ENCODE peak calls at places on chromosomes 5 and 9, in ten cellular contexts. W is cardiac fibroblast; D is amygdala; B is NCI-H1092; X is KBM-7; A is non-pigmented ciliary epithelial cell; G is CD8-positive, alpha-beta memory T cell; E is NCI-H1694 treated with DMSO at 0.1 percent for 48 hours; V is stimulated activated CD4-positive, alpha-beta T cell treated with anti-CD3 and anti-CD28 coated beads, Interleukin-15, amount 100 ng/mL, for 1 hour; F is activated CD4-positive, alpha-beta T cell treated with anti-CD3 and anti-CD28 coated beads, Interleukin-2, amount 10 ng/mL, durations not matched to agents 7 days and 5 days. M is an unnamed sample.

GRCh38 chr9:104586496-104587180 is 12.6 kb downstream of the OR13C5 start:
- DNase-seq in W (peak; percentile 54), D (no peak), B (no peak), X (no peak), A (no peak), G (no peak), E (no peak), V (no peak), F (no peak), M (no peak)

GRCh38 chr5:134458676-134459403 is 47.2 kb upstream of the CDKN2AIPNL start:
- DNase-seq in W (no peak), D (no peak), B (no peak), X (no peak), A (no peak), G (no peak), E (no peak), V (no peak), F (no peak), M (no peak)

GRCh38 chr9:135971892-135972291 is 10.7 kb upstream of the UBAC1 start:
- DNase-seq in W (no peak), D (no peak), B (no peak), X (no peak), A (no peak), G (no peak), E (no peak), V (no peak), F (peak; percentile 71), M (peak; percentile 52)

GRCh38 chr5:154962494-154962893 is 21.6 kb downstream of the MRPL22 start:
- DNase-seq in W (peak; percentile 70), D (no peak), B (no peak), X (no peak), A (no peak), G (no peak), E (no peak), V (no peak), F (no peak), M (no peak)

GRCh38 chr9:108860354-108860753 is 1.7 kb upstream of the ACTL7A start:
- DNase-seq in W (peak; percentile 11), D (no peak), B (no peak), X (peak; percentile 32), A (no peak), G (no peak), E (no peak), V (no peak), F (no peak), M (no peak)

GRCh38 chr5:169416583-169417196 is 115.8 kb upstream of the SLIT3 start:
- DNase-seq in W (peak; percentile 95), D (no peak), B (no peak), X (no peak), A (peak; percentile 53), G (no peak), E (no peak), V (no peak), F (no peak), M (no peak)

GRCh38 chr5:124888050-124888506 is 141.6 kb upstream of the ZNF608 start:
- DNase-seq in W (no peak), D (no peak), B (peak; percentile 1), X (no peak), A (no peak), G (no peak), E (peak; percentile 8), V (no peak), F (no peak), M (no peak)

GRCh38 chr9:109908459-109909390 is 128.7 kb downstream of the PALM2AKAP2 start:
- DNase-seq in W (peak; percentile 80), D (no peak), B (no peak), X (no peak), A (peak; percentile 51), G (no peak), E (no peak), V (no peak), F (no peak), M (no peak)

GRCh38 chr9:114655689-114656088 is 1.9 kb downstream of the TEX53 start:
- DNase-seq in W (peak; percentile 80), D (no peak), B (no peak), X (no peak), A (no peak), G (no peak), E (no peak), V (no peak), F (no peak), M (no peak)

GRCh38 chr5:171757853-171758535 is 27.6 kb upstream of the SMIM23 start:
- DNase-seq in W (peak; percentile 94), D (no peak), B (no peak), X (no peak), A (peak; percentile 85), G (no peak), E (no peak), V (no peak), F (no peak), M (no peak)

GRCh38 chr9:85416720-85417119 is 325.0 kb downstream of the AGTPBP1 start:
- DNase-seq in W (no peak), D (no peak), B (no peak), X (no peak), A (no peak), G (no peak), E (no peak), V (no peak), F (no peak), M (no peak)

GRCh38 chr5:1552469-1553255 is 28.9 kb upstream of the LPCAT1 start:
- DNase-seq in W (peak; percentile 38), D (peak; percentile 94), B (peak; percentile 87), X (no peak), A (no peak), G (no peak), E (no peak), V (no peak), F (no peak), M (no peak)

GRCh38 chr9:126439402-126439765 is 112.8 kb downstream of the MVB12B start:
- DNase-seq in W (peak; percentile 66), D (no peak), B (no peak), X (no peak), A (peak; percentile 55), G (no peak), E (no peak), V (no peak), F (no peak), M (no peak)

GRCh38 chr5:83726912-83727311 is 6.3 kb upstream of the HAPLN1 start:
- DNase-seq in W (no peak), D (no peak), B (no peak), X (no peak), A (no peak), G (no peak), E (no peak), V (no peak), F (no peak), M (no peak)

GRCh38 chr9:18543406-18543965 is 69.5 kb downstream of the ADAMTSL1 start:
- DNase-seq in W (peak; percentile 86), D (no peak), B (no peak), X (no peak), A (peak; percentile 50), G (no peak), E (no peak), V (no peak), F (no peak), M (no peak)

GRCh38 chr5:151896041-151896691 is 28.5 kb downstream of the GLRA1 start:
- DNase-seq in W (peak; percentile 82), D (no peak), B (no peak), X (no peak), A (peak; percentile 71), G (no peak), E (peak; percentile 68), V (no peak), F (no peak), M (no peak)

GRCh38 chr5:85132269-85132668 is 747.6 kb upstream of the EDIL3 start:
- DNase-seq in W (peak; percentile 0), D (no peak), B (no peak), X (no peak), A (peak; percentile 6), G (no peak), E (no peak), V (no peak), F (no peak), M (no peak)

GRCh38 chr5:81233080-81233634 is at the start of gene CKMT2:
- DNase-seq in W (peak; percentile 30), D (no peak), B (no peak), X (no peak), A (no peak), G (no peak), E (no peak), V (no peak), F (no peak), M (no peak)

GRCh38 chr5:151086905-151087360 is 6.1 kb upstream of the TNIP1 start:
- DNase-seq in W (peak; percentile 56), D (no peak), B (no peak), X (no peak), A (no peak), G (peak; percentile 57), E (no peak), V (peak; percentile 52), F (peak; percentile 59), M (peak; percentile 67)

GRCh38 chr9:127892831-127893230 is 6.6 kb downstream of the ST6GALNAC6 start:
- DNase-seq in W (no peak), D (no peak), B (no peak), X (no peak), A (no peak), G (no peak), E (no peak), V (no peak), F (no peak), M (no peak)

GRCh38 chr9:110919609-110920008 is 118.7 kb downstream of the LPAR1 start:
- DNase-seq in W (peak; percentile 90), D (no peak), B (no peak), X (no peak), A (no peak), G (no peak), E (no peak), V (no peak), F (no peak), M (no peak)

GRCh38 chr5:78591972-78592700 is 56.4 kb downstream of the LHFPL2 start:
- DNase-seq in W (peak; percentile 30), D (no peak), B (no peak), X (no peak), A (no peak), G (no peak), E (no peak), V (no peak), F (no peak), M (no peak)

GRCh38 chr9:19699757-19700156 is 89.1 kb downstream of the SLC24A2 start:
- DNase-seq in W (no peak), D (no peak), B (no peak), X (no peak), A (no peak), G (no peak), E (no peak), V (no peak), F (no peak), M (no peak)

GRCh38 chr5:14581891-14582796 is 552 bp downstream of the OTULINL start:
- DNase-seq in W (peak; percentile 16), D (no peak), B (peak; percentile 49), X (peak; percentile 70), A (no peak), G (peak; percentile 85), E (peak; percentile 48), V (peak; percentile 65), F (peak; percentile 88), M (peak; percentile 84)

GRCh38 chr5:123422433-123423277 is 548 bp downstream of the CEP120 start:
- DNase-seq in W (peak; percentile 49), D (no peak), B (no peak), X (peak; percentile 39), A (no peak), G (peak; percentile 34), E (peak; percentile 36), V (no peak), F (peak; percentile 27), M (peak; percentile 41)

GRCh38 chr9:138122676-138123075 is 245.1 kb downstream of the CACNA1B start:
- DNase-seq in W (no peak), D (no peak), B (no peak), X (no peak), A (no peak), G (no peak), E (no peak), V (no peak), F (no peak), M (no peak)

GRCh38 chr5:137621861-137622823 is 113.7 kb downstream of the KLHL3 start:
- DNase-seq in W (peak; percentile 80), D (peak; percentile 31), B (no peak), X (no peak), A (no peak), G (no peak), E (no peak), V (no peak), F (no peak), M (no peak)

GRCh38 chr5:168575391-168576372 is 3.5 kb downstream of the PANK3 start:
- DNase-seq in W (no peak), D (no peak), B (no peak), X (no peak), A (no peak), G (no peak), E (no peak), V (no peak), F (no peak), M (no peak)